ENCODE peak calls at places on chromosomes 16 and 17, in four cellular contexts. Z is prostate gland, O is endothelial cell of umbilical vein, L is heart left ventricle. B is an unnamed sample. For H3K36me3, the result is how much of the 10 kb centered on the place peaks cover.

GRCh38 chr17:35023538-35023937 is 40.0 kb downstream of the RFFL start:
- DNase-seq in Z (peak), O (no peak), L (no peak), B (no peak)

GRCh38 chr16:1781254-1781653 is 1.1 kb downstream of the SPSB3 start:
- DNase-seq in Z (no peak), O (no peak), L (peak), B (no peak)

GRCh38 chr17:74012465-74012864 is 191.0 kb upstream of the RPL38 start:
- DNase-seq in Z (no peak), O (no peak), L (no peak), B (no peak)

GRCh38 chr17:61482467-61482866 is 30.2 kb downstream of the TBX4 start:
- DNase-seq in Z (no peak), O (no peak), L (no peak), B (no peak)

GRCh38 chr17:4577386-4577993 is 6.8 kb upstream of the SMTNL2 start:
- DNase-seq in Z (no peak), O (no peak), L (no peak), B (no peak)

GRCh38 chr17:61431594-61432311 is 20.5 kb upstream of the TBX4 start:
- DNase-seq in Z (peak), O (no peak), L (no peak), B (no peak)

GRCh38 chr17:30600062-30600829 is 123.0 kb downstream of the GOSR1 start:
- DNase-seq in Z (peak), O (peak), L (peak), B (peak)

GRCh38 chr16:23699100-23699499 is 13.9 kb downstream of the ERN2 start:
- DNase-seq in Z (no peak), O (no peak), L (no peak), B (no peak)

GRCh38 chr17:72381597-72382397 is 261.0 kb downstream of the SOX9 start:
- DNase-seq in Z (no peak), O (no peak), L (no peak), B (no peak)

GRCh38 chr17:29291163-29291752 is 2.7 kb downstream of the NUFIP2 start:
- DNase-seq in Z (peak), O (peak), L (no peak), B (peak)

GRCh38 chr17:49849711-49850610 is 2.1 kb upstream of the TAC4 start:
- DNase-seq in Z (no peak), O (no peak), L (no peak), B (no peak)

GRCh38 chr17:76079577-76080206 is 710 bp downstream of the ZACN start:
- DNase-seq in Z (no peak), O (no peak), L (no peak), B (no peak)

GRCh38 chr17:19660219-19660870 is 11.8 kb downstream of the ALDH3A2 start:
- DNase-seq in Z (no peak), O (no peak), L (no peak), B (no peak)

GRCh38 chr17:78040561-78041400 is 82.3 kb downstream of the TNRC6C start:
- DNase-seq in Z (peak), O (peak), L (peak), B (peak)

GRCh38 chr17:75008373-75008772 is 4.1 kb upstream of the MRPL58 start:
- DNase-seq in Z (no peak), O (no peak), L (no peak), B (no peak)

GRCh38 chr17:17416400-17417360 is 60.1 kb upstream of the MED9 start:
- DNase-seq in Z (peak), O (peak), L (no peak), B (peak)

DNA sequence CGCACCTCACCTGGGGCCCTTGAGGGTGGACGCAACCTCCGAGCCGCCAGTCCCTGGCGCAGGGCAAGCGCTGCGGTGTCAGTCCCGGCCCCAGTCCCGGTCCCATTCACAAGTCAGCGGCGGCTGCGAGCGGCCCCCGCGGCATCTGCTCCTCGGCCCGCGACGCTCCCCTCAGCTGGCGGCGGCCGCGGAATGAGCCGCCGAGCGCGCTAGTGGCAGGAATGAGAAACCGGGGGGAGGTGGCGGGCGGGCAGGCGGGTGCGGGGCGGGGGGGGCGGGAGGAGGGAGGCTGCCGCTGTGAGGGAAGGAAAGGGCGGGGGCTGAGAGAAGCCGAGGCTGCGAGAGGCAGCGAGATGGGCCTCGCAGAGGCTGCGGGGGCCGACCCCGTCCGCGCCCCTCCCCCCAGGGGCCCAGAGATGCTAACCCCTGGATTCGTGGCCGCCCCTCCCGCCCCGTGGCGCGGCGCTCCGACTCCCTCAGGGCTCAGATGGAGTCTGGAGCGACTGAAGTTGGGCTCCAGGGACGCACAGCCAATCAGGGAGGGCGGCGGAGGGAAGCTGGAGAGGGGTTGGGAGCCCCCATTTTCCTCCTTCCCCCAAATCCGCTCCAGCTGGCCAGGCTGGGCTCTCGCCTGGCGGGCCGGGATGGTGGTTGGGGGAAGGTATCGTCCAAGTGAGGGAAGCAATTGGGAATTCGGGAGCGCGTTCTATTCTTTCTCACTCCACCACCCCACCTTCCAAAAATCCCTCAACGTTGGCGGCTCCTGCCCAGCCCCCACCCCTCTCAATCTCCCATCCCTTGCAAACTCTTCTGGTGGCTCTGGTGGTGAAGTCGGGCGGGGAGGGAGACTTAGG is at the start of gene CDH11:
- DNase-seq in Z (peak), O (peak), L (peak), B (peak)
- TF ChIP-seq CTCF in Z (no peak), O (peak), L (peak), B (no peak)

GRCh38 chr17:82205720-82206508 is 6.7 kb downstream of the CCDC57 start:
- DNase-seq in Z (peak), O (peak), L (peak), B (peak)
- TF ChIP-seq POLR2A in Z (no peak), O (peak), L (no peak), B (no peak)

GRCh38 chr17:45070001-45070400 is 8.9 kb downstream of the NMT1 start:
- DNase-seq in Z (no peak), O (no peak), L (no peak), B (no peak)
- H3K36me3 ChIP-seq in Z (under half), O (under half), L (under half), B (under half)

DNA sequence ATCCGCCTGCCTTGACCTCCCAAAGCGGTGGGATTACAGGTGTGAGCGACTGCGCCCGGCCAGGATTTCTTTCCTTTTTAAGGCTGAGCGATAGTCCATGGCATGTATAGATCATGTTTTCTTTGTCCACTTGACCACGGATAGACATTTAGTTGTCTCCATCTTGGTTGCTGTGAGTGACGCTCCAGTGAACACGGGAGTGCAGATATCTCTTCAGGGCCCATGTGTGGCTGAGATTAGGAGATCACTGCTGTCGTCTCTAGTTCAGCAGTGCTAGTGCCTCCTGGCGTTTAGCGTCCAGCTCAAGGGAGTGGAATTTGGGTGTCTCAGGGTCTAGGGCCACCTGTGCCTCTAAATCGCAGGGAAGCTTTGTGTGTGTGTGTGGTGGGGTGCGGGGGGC is 41.5 kb downstream of the ABCC1 start:
- DNase-seq in Z (no peak), O (no peak), L (no peak), B (no peak)
- TF ChIP-seq CTCF in Z (no peak), O (no peak), L (no peak), B (no peak)

GRCh38 chr16:10947211-10947787 is 2.9 kb downstream of the CLEC16A start:
- DNase-seq in Z (no peak), O (no peak), L (no peak), B (no peak)
- TF ChIP-seq POLR2A in Z (no peak), O (no peak), L (no peak), B (no peak)

GRCh38 chr17:68461589-68461988 is 4.3 kb upstream of the WIPI1 start:
- DNase-seq in Z (no peak), O (peak), L (no peak), B (peak)

GRCh38 chr17:68462381-68463210 is 5.3 kb upstream of the WIPI1 start:
- DNase-seq in Z (peak), O (peak), L (peak), B (peak)

GRCh38 chr17:68460715-68461114 is 3.4 kb upstream of the WIPI1 start:
- DNase-seq in Z (no peak), O (no peak), L (no peak), B (no peak)

GRCh38 chr17:68460096-68460495 is 2.8 kb upstream of the WIPI1 start:
- DNase-seq in Z (no peak), O (no peak), L (no peak), B (no peak)

DNA sequence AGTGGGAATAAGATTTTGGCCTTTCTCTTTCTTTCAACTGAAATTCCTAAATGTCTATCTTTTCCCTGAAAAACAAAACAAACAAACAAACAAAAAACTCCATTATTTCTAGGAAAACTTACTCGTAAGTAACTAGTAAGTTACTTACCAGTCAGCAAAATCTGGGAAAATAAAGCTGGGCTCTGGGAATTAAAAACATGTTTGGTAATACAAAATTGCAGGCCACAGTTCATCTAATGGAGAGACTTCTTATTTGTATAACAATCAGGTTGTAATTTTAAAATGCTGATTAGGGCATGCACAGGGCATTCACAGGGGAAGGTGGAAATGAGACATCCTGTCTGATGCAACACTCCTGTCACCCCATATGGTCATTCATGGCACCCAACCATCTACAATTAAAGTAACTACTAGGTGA is 3.8 kb upstream of the WIPI1 start:
- DNase-seq in Z (no peak), O (no peak), L (no peak), B (no peak)
- H3K36me3 ChIP-seq in Z (under half), O (under half), L (under half), B (under half)

DNA sequence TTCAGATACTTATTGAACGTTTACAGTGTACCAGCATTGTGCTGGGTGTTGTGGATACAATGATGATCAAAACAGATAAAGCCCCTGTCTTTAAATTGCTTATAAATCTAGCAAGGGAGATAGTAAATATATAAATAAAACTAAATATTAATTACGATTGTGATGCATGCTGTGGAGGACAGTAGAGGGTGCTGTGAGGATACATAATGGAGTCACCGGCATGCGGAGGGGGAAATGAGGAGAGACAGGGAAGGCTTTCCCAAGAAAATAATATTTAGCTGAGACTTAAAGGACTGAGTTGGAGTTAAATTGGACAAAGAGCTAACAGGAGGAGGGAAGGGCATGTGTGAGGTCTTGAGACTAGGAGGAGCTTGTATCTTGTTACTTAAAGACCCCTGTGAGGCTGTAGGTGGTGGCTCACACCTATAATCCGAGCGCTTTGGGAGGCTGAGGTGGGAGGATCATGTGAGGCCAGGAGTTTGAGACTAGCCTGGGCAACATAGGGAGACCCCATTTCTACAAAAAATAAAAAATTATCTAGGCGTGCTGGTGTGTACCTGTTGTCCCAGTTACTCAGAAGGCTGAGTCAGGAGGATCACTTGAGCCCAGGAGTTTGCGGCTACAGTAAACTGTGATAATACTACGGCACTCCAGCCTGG is 2.4 kb downstream of the DHRS7B start:
- DNase-seq in Z (peak), O (peak), L (peak), B (peak)
- TF ChIP-seq CTCF in Z (peak), O (peak), L (peak), B (peak)

GRCh38 chr17:41785876-41786226 is 660 bp downstream of the JUP start:
- DNase-seq in Z (peak), O (peak), L (peak), B (no peak)
- TF ChIP-seq POLR2A in Z (peak), O (no peak), L (no peak), B (no peak)

B was measured in gastrocnemius medialis.